ENCODE peak calls at places on chromosomes 3 and 15, in five cellular contexts. B, A, S, L and J are unnamed samples.

GRCh38 chr3:126270145-126270811 is 86.9 kb downstream of the KLF15 start:
- DNase-seq in S (no peak), L (no peak), A (no peak), B (no peak), J (no peak)

GRCh38 chr3:119420196-119420595 is 43.2 kb downstream of the TMEM39A start:
- DNase-seq in B (no peak), L (peak; percentile 14), A (no peak), S (no peak), J (no peak)

GRCh38 chr15:89371145-89372044 is 36.8 kb upstream of the POLG start:
- DNase-seq in S (peak; percentile 65), A (no peak), L (no peak), B (no peak), J (peak; percentile 40)

GRCh38 chr3:128493221-128494151 is 485 bp upstream of the GATA2 start:
- DNase-seq in B (no peak), L (peak; percentile 32), S (peak; percentile 52), A (no peak), J (no peak)

GRCh38 chr3:122918576-122919290 is 108.8 kb downstream of the SEMA5B start:
- DNase-seq in B (no peak), A (no peak), S (no peak), L (no peak), J (no peak)

GRCh38 chr15:90106522-90107117 is 4.4 kb upstream of the IDH2 start:
- DNase-seq in L (peak; percentile 39), B (no peak), A (no peak), S (no peak), J (no peak)

GRCh38 chr15:70152070-70152480 is 54.4 kb upstream of the TLE3 start:
- DNase-seq in A (no peak), S (no peak), B (no peak), L (no peak), J (no peak)

GRCh38 chr15:72463702-72464101 is 10.4 kb upstream of the ARIH1 start:
- DNase-seq in A (no peak), B (no peak), L (no peak), S (no peak), J (no peak)

GRCh38 chr3:49803464-49804140 is 541 bp downstream of the INKA1 start:
- DNase-seq in L (peak; percentile 80), A (no peak), B (no peak), S (no peak), J (peak; percentile 66)

GRCh38 chr3:15367059-15367458 is 34.7 kb upstream of the SH3BP5 start:
- DNase-seq in L (no peak), B (no peak), A (no peak), S (no peak), J (no peak)

GRCh38 chr3:50212502-50212901 is 7.4 kb downstream of the SLC38A3 start:
- DNase-seq in B (no peak), S (no peak), A (no peak), L (no peak), J (peak; percentile 50)

GRCh38 chr3:127671523-127672428 is 976 bp upstream of the ABTB1 start:
- DNase-seq in L (peak; percentile 13), B (no peak), S (peak; percentile 59), A (no peak), J (no peak)

DNA sequence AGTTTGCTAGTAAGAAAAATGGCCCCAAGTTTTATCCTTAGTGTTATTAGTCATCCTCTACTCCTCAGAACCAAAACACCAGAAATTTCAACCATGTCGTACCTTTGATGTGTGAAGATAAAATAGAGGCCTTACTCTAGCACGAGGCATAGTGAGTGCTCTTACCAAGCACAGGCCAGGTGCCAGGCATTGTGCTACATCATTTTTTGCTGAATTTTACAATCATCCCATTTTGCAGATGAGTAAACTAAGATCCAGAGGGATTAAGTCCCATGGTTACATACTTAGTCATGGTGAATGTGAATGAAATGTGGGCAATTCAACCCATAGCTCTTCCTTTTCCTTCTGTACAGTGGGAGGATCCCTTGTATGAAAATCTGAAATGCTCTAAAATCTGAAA is 15.2 kb downstream of the LMCD1 start:
- DNase-seq in S (no peak), B (no peak), L (no peak), A (no peak), J (no peak)
- TF ChIP-seq ATF2 in S (no peak), B (no peak), L (no peak), A (no peak), J (no peak)

GRCh38 chr3:105916767-105917166 is 48.0 kb upstream of the CBLB start:
- DNase-seq in L (no peak), B (no peak), S (no peak), A (no peak), J (no peak)

GRCh38 chr3:105913616-105914015 is 44.8 kb upstream of the CBLB start:
- DNase-seq in B (no peak), L (no peak), S (no peak), A (no peak), J (no peak)

GRCh38 chr3:105907790-105908189 is 39.0 kb upstream of the CBLB start:
- DNase-seq in A (peak; percentile 25), S (no peak), L (no peak), B (no peak), J (no peak)

GRCh38 chr3:105915524-105915923 is 46.7 kb upstream of the CBLB start:
- DNase-seq in B (no peak), A (no peak), L (no peak), S (no peak), J (no peak)

GRCh38 chr3:105912891-105913290 is 44.1 kb upstream of the CBLB start:
- DNase-seq in L (no peak), A (no peak), S (no peak), B (no peak), J (no peak)
- TF ChIP-seq ATF2 in L (no peak), A (no peak), S (no peak), B (no peak), J (no peak)

GRCh38 chr3:47266709-47267489 is 15.7 kb downstream of the KIF9 start:
- DNase-seq in L (peak; percentile 97), A (peak; percentile 51), B (peak; percentile 80), S (no peak), J (no peak)
- TF ChIP-seq ATF2 in L (no peak), A (no peak), B (no peak), S (no peak), J (no peak)

GRCh38 chr3:45105855-45106655 is 40.1 kb downstream of the CDCP1 start:
- DNase-seq in A (no peak), S (no peak), L (peak; percentile 75), B (no peak), J (no peak)
- TF ChIP-seq ATF2 in A (no peak), S (no peak), L (no peak), B (no peak), J (no peak)

GRCh38 chr15:38614621-38615020 is 50.0 kb upstream of the RASGRP1 start:
- DNase-seq in B (no peak), A (no peak), L (no peak), S (no peak), J (no peak)

GRCh38 chr15:38610748-38611147 is 46.1 kb upstream of the RASGRP1 start:
- DNase-seq in A (no peak), B (no peak), S (no peak), L (no peak), J (no peak)

GRCh38 chr15:38611228-38611627 is 46.6 kb upstream of the RASGRP1 start:
- DNase-seq in B (no peak), A (no peak), S (no peak), L (no peak), J (no peak)

GRCh38 chr15:38613085-38613484 is 48.5 kb upstream of the RASGRP1 start:
- DNase-seq in A (no peak), S (no peak), B (no peak), L (no peak), J (no peak)

GRCh38 chr15:38612159-38612863 is 47.7 kb upstream of the RASGRP1 start:
- DNase-seq in B (no peak), A (no peak), L (no peak), S (no peak), J (no peak)
- TF ChIP-seq ATF2 in B (no peak), A (no peak), L (no peak), S (no peak), J (no peak)

DNA sequence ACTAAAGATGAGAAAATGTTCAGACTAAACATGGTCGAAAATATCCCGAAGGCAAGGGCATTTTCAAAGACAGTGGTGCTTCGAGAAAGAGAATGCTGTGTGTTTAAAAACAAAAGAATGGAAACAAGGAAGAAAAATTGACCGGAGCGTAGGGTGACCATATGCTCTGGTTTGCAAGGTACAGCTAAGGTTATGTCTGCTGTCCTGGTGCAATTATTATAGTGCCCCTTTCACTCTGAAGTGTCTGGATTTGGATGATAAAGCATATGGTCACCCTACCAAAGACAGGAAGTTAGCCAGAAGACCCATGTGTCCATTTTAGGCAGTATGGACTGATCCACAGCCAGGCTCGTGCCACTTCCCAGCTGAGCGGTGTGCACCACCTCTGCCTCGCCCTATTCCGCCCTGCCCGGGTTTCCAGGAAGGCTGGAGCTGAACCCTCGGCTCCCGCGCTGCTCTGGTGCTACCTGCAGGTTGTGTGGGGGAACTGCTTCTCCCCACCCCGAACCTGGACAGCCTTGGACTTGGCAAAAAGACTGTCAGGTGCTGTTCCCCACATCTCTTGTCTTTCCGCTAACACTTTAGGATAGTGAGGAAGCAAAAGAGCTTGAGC is 25.2 kb downstream of the GOLGA6D start:
- DNase-seq in S (peak; percentile 88), A (no peak), L (peak; percentile 78), B (peak; percentile 58), J (peak; percentile 90)
- TF ChIP-seq ATF2 in S (no peak), A (no peak), L (no peak), B (no peak), J (no peak)

GRCh38 chr3:73602171-73602570 is 22.6 kb downstream of the PDZRN3 start:
- DNase-seq in A (no peak), L (no peak), S (no peak), B (no peak), J (no peak)
- TF ChIP-seq ATF2 in A (no peak), L (no peak), S (no peak), B (no peak), J (no peak)

DNA sequence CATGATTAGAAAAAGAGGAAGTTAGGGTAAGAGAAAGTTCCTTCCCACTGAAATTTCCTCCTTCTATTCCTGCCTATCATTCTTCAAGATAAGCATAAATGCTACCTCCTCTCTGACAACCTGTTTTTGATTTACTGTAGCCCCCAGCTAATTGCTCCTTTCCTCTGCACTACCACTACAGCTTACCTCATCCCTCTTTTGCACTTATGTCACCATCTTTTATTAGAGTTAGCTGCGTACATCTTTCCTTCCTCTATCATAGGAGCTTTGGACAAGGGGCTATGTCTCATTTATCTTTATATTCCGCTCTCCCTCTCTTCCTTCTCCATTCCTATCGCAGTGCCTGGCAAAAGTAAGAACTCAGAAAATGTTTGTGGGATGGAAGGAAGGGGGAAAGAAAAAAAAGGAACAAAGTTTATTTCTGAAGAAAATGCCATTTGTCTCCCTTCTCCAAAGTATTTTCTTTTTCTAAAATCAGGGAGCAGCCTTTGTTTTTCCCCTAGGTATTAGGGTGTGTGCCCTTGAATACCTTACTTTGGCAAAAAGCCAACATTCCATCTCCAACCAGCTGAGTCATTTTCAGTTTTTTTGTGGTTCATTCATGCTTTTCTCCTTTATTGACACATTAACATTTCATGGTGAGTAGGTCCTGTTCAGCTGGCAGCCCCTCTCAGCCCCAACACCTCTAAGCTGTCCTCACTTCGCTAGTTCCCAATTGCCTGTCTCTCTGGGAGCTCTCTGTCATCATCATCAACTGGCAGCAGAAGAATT is 87.6 kb upstream of the SOX2 start:
- DNase-seq in L (no peak), S (no peak), A (no peak), B (no peak), J (no peak)
- TF ChIP-seq ATF2 in L (no peak), S (no peak), A (no peak), B (no peak), J (no peak)

GRCh38 chr3:11482024-11482423 is 161.7 kb downstream of the VGLL4 start:
- DNase-seq in A (no peak), S (no peak), L (no peak), B (no peak), J (no peak)
- TF ChIP-seq ATF2 in A (no peak), S (no peak), L (no peak), B (no peak), J (no peak)

GRCh38 chr15:86165263-86166204 is 85.9 kb downstream of the AGBL1 start:
- DNase-seq in L (no peak), S (no peak), A (no peak), B (no peak), J (no peak)
- TF ChIP-seq ATF2 in L (no peak), S (no peak), A (no peak), B (no peak), J (no peak)